ENCODE peak calls at places on chromosomes 16 and 17, in five cellular contexts. A, X, R, G and D are unnamed samples. For H3K4me1, the result is how much of the 10 kb centered on the place peaks cover.

GRCh38 chr17:38705803-38706624 is 941 bp downstream of the MLLT6 start:
- DNase-seq in A (peak), X (no peak), R (peak), G (peak), D (peak)

GRCh38 chr17:15119928-15120327 is 145.2 kb downstream of the PMP22 start:
- DNase-seq in A (no peak), X (no peak), R (no peak), G (no peak), D (no peak)

GRCh38 chr17:35025541-35025940 is 38.0 kb downstream of the RFFL start:
- DNase-seq in A (no peak), X (no peak), R (no peak), G (no peak), D (no peak)

GRCh38 chr16:79191933-79192332 is 408.6 kb downstream of the MAF start:
- DNase-seq in A (no peak), X (no peak), R (no peak), G (no peak), D (no peak)

GRCh38 chr17:11896199-11896598 is 101.1 kb downstream of the ZNF18 start:
- DNase-seq in A (no peak), X (no peak), R (no peak), G (no peak), D (no peak)

GRCh38 chr17:19714542-19715411 is 1.6 kb downstream of the SLC47A2 start:
- DNase-seq in A (peak), X (no peak), R (no peak), G (no peak), D (no peak)

GRCh38 chr16:65767125-65767524 is 599.4 kb upstream of the CDH5 start:
- DNase-seq in A (no peak), X (no peak), R (no peak), G (no peak), D (no peak)

GRCh38 chr17:33292981-33293867 is at the start of gene ASIC2:
- DNase-seq in A (no peak), X (no peak), R (peak), G (no peak), D (no peak)

GRCh38 chr16:87325480-87325879 is 8.3 kb upstream of the C16orf95 start:
- DNase-seq in A (peak), X (no peak), R (no peak), G (no peak), D (no peak)

GRCh38 chr16:68031951-68032350 is 8.9 kb downstream of the DUS2 start:
- DNase-seq in A (no peak), X (no peak), R (no peak), G (no peak), D (peak)

GRCh38 chr16:51289336-51289735 is 138.3 kb upstream of the SALL1 start:
- DNase-seq in A (no peak), X (no peak), R (no peak), G (no peak), D (no peak)

GRCh38 chr17:55067697-55068439 is 99.3 kb downstream of the STXBP4 start:
- DNase-seq in A (no peak), X (no peak), R (no peak), G (no peak), D (no peak)

GRCh38 chr16:66476328-66477027 is 49.4 kb downstream of the BEAN1 start:
- DNase-seq in A (peak), X (no peak), R (no peak), G (no peak), D (no peak)

GRCh38 chr16:50491516-50491915 is 56.7 kb upstream of the NKD1 start:
- DNase-seq in A (no peak), X (no peak), R (no peak), G (peak), D (no peak)

GRCh38 chr17:7237761-7238417 is 1.4 kb downstream of the PHF23 start:
- DNase-seq in A (peak), X (no peak), R (peak), G (peak), D (no peak)

GRCh38 chr17:65547253-65547670 is 14.2 kb downstream of the AXIN2 start:
- DNase-seq in A (no peak), X (no peak), R (peak), G (peak), D (no peak)

GRCh38 chr17:66365204-66365524 is 62.8 kb downstream of the PRKCA start:
- DNase-seq in A (no peak), X (no peak), R (no peak), G (no peak), D (no peak)

GRCh38 chr17:50059759-50060273 is 3.9 kb downstream of the ITGA3 start:
- DNase-seq in A (peak), X (no peak), R (no peak), G (no peak), D (no peak)

GRCh38 chr17:43351686-43352085 is 47.1 kb upstream of the ARL4D start:
- DNase-seq in A (no peak), X (no peak), R (no peak), G (no peak), D (peak)

GRCh38 chr17:82870091-82870491 is 30.3 kb upstream of the ZNF750 start:
- DNase-seq in A (no peak), X (no peak), R (no peak), G (no peak), D (no peak)
- H3K4me1 ChIP-seq in A (under half), X (under half), R (under half), G (under half), D (under half)

DNA sequence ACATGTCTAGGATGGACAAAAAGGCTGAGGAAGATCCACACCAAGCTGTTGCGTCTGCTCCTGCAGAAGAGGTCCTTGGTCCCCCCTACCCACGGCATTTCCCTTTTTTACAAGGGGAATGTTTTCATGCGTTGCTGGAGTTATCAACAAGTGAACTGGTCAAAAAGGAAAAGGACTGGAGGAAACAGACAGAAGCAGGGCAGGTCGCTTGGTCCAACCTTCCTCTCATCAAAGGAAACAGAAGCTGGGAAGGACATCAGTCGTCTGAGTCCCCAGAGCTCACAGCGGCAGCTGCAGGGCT is 26.1 kb downstream of the PIEZO1 start:
- DNase-seq in A (no peak), X (no peak), R (no peak), G (no peak), D (no peak)
- H3K27ac ChIP-seq in A (no peak), X (no peak), R (no peak), G (peak), D (no peak)

GRCh38 chr17:45019177-45019711 is 32.2 kb downstream of the DCAKD start:
- DNase-seq in A (peak), X (no peak), R (peak), G (peak), D (no peak)
- TF ChIP-seq CTCF in A (peak), X (peak), R (peak), G (peak), D (peak)

DNA sequence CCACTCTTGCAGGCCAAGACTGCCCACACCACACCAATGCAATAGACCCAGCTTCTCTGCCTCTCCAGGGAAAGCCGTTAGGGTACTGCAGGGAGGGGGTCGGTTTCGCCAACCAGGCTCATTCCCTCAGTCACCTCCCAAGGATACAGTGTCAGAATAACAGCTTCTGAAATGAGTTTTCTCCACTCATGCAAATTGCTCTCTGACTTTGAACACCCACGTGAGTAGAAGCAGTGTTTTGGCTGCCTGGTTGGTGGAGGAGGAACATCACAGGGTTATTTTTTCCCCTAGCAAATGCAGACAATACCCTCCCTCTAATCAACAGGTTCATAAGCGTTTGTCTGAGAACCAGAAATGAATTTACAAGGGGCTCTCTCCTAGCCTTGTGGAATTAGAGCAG is 229.6 kb downstream of the MSI2 start:
- DNase-seq in A (no peak), X (no peak), R (no peak), G (no peak), D (no peak)
- H3K4me1 ChIP-seq in A (under half), X (under half), R (half or more), G (under half), D (under half)

GRCh38 chr17:5467416-5467815 is 1.4 kb downstream of the DHX33 start:
- DNase-seq in A (no peak), X (no peak), R (no peak), G (no peak), D (peak)

GRCh38 chr17:5473906-5474305 is 5.1 kb upstream of the DHX33 start:
- DNase-seq in A (no peak), X (no peak), R (no peak), G (no peak), D (no peak)

GRCh38 chr17:5468075-5468473 is 708 bp downstream of the DHX33 start:
- DNase-seq in A (no peak), X (no peak), R (no peak), G (no peak), D (no peak)

GRCh38 chr17:5472511-5472910 is 3.7 kb upstream of the DHX33 start:
- DNase-seq in A (no peak), X (no peak), R (no peak), G (no peak), D (no peak)
- H3K27ac ChIP-seq in A (no peak), X (no peak), R (no peak), G (no peak), D (no peak)

GRCh38 chr17:77307479-77308198 is 166.9 kb downstream of the SEC14L1 start:
- DNase-seq in A (no peak), X (no peak), R (no peak), G (no peak), D (no peak)

GRCh38 chr17:77308768-77309726 is 168.3 kb downstream of the SEC14L1 start:
- DNase-seq in A (no peak), X (no peak), R (no peak), G (no peak), D (no peak)

GRCh38 chr17:77304746-77305473 is 164.1 kb downstream of the SEC14L1 start:
- DNase-seq in A (no peak), X (no peak), R (no peak), G (peak), D (no peak)

GRCh38 chr17:77306048-77306789 is 165.4 kb downstream of the SEC14L1 start:
- DNase-seq in A (no peak), X (no peak), R (no peak), G (no peak), D (peak)

DNA sequence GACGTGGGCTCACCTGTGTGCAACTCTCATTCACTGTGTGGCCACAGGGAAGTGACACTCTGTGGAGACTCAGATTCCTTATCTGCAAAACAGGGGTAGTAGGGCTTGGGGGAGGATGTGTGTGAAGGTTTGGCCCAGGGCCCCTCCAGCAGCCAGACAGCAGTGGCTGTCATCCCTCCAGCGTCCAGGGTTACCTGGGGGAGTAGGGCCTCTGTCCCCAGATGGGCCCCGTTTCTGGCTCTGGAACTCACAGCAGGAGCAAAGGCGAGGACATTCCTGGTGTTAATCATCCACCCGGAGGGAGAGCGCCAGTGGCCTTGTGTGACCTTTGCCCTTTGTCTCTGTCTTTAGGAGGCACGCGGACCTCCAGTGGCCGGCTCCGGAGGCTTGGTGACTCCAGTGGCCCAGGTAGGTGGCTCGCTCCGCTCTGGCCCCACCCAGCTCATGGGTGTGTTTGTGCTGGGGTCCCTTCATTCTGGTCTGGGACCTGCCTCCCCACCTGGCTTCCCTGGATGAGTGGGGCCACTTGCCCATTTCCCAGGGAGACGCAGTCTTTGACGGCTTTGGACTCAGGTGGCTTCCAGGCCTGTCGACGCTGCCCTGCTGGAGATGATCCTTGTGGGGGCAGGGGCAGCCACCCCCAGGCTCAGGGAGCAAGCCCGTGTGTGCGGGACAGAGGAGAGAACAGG is 166.2 kb downstream of the SEC14L1 start:
- DNase-seq in A (no peak), X (no peak), R (no peak), G (no peak), D (no peak)
- TF ChIP-seq CTCF in A (no peak), X (no peak), R (no peak), G (no peak), D (no peak)

GRCh38 chr16:81471882-81472281 is 27.3 kb downstream of the CMIP start:
- DNase-seq in A (no peak), X (no peak), R (no peak), G (no peak), D (no peak)

GRCh38 chr16:81469710-81470481 is 25.3 kb downstream of the CMIP start:
- DNase-seq in A (no peak), X (no peak), R (no peak), G (peak), D (no peak)

GRCh38 chr16:81472391-81472790 is 27.8 kb downstream of the CMIP start:
- DNase-seq in A (no peak), X (no peak), R (no peak), G (no peak), D (no peak)

GRCh38 chr16:81469183-81469677 is 24.6 kb downstream of the CMIP start:
- DNase-seq in A (no peak), X (no peak), R (no peak), G (no peak), D (no peak)

DNA sequence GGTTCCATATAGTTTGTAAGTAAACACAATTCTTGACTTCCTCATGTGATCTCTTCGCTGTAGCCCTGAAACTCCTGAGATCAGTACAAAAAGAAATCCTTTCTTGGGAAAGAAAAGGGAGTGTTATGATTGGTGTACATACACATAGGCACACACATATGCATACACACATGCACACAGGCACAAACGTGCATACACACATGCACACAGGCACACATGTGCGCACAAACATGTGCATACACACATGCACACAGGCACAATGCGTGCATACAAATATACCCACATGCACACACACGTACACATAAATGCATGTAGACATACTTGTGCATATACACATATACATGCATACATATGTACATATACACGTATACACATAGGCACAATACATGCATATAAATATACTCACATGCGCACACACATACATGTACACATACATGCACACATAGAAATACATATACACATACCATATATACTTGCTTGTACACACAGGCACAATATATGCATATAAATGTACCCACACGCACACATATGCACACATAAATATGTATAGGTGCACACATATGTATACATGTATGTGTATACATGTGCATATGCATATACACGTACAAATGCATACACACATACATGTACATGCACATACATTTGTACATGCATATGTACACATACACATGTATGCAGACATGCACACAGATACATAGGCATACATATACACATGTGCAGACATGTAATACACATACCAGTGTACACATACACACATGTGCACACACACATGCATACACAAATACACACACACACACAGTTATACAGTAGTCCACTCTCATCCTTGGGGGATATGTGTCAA is 26.4 kb downstream of the CMIP start:
- DNase-seq in A (no peak), X (no peak), R (no peak), G (no peak), D (no peak)
- H3K4me1 ChIP-seq in A (under half), X (under half), R (under half), G (half or more), D (under half)

DNA sequence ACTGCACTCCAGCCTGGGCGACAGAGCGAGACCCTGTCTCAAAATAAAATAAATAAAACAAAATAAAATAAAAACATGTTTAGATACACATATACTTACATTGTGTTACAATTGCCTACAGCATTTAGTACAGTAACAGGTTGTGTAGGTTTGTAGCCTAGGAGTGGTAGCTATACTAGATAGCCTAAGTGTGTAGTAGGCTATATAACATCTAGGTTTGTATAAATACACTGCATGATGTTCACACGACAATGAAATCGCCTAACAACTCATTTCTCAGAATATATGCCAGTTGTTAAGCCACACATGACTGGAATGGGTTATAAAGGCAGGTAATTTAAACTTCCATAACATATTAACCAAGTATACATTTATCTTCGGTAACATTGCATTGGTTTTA is 90.6 kb downstream of the TUBD1 start:
- DNase-seq in A (no peak), X (no peak), R (no peak), G (no peak), D (no peak)
- H3K27ac ChIP-seq in A (no peak), X (no peak), R (no peak), G (peak), D (no peak)